ENCODE peak calls at places on chromosome 9, in four cellular contexts. E is CD8-positive, alpha-beta memory T cell; I is tibial artery; M is AG10803. J is an unnamed sample.
A peak's percentile ranks its signal among the peaks of the same experiment; 100 is the strongest.

GRCh38 chr9:36870960-36871359 is 163.1 kb downstream of the PAX5 start:
- DNase-seq in M (no peak), I (no peak), E (no peak), J (no peak)

GRCh38 chr9:116156621-116157314 is 3.2 kb downstream of the PAPPA start:
- DNase-seq in M (peak; percentile 91), I (peak; percentile 73), E (no peak), J (peak; percentile 74)

GRCh38 chr9:128412120-128412790 is 8.4 kb upstream of the CERCAM start:
- DNase-seq in M (no peak), E (peak; percentile 33), I (peak; percentile 43), J (no peak)

GRCh38 chr9:129391215-129391614 is 213.2 kb upstream of the IER5L start:
- DNase-seq in I (peak; percentile 12), E (no peak), M (no peak), J (no peak)

GRCh38 chr9:111819360-111819759 is 24.6 kb upstream of the SHOC1 start:
- DNase-seq in E (no peak), I (no peak), M (no peak), J (no peak)

GRCh38 chr9:125409637-125410521 is 148.3 kb downstream of the GAPVD1 start:
- DNase-seq in I (peak; percentile 30), M (peak; percentile 17), E (peak; percentile 41), J (no peak)

GRCh38 chr9:16329699-16330113 is 540.8 kb downstream of the BNC2 start:
- DNase-seq in E (no peak), M (peak; percentile 31), I (no peak), J (peak; percentile 73)

GRCh38 chr9:93644397-93645088 is 68.2 kb downstream of the PHF2 start:
- DNase-seq in M (no peak), E (no peak), I (no peak), J (no peak)

GRCh38 chr9:111798786-111799185 is 4.0 kb upstream of the SHOC1 start:
- DNase-seq in M (peak; percentile 54), E (no peak), I (no peak), J (no peak)

GRCh38 chr9:20473566-20474116 is 148.7 kb downstream of the MLLT3 start:
- DNase-seq in I (no peak), M (peak; percentile 38), E (no peak), J (no peak)

GRCh38 chr9:129613520-129614175 is 7.3 kb downstream of the C9orf50 start:
- DNase-seq in M (no peak), I (no peak), E (no peak), J (no peak)

GRCh38 chr9:77403244-77403643 is 225.9 kb downstream of the VPS13A start:
- DNase-seq in M (no peak), E (no peak), I (no peak), J (no peak)

GRCh38 chr9:81455826-81456225 is 233.5 kb downstream of the TLE1 start:
- DNase-seq in E (no peak), I (no peak), M (no peak), J (no peak)

GRCh38 chr9:137310190-137311052 is 8.3 kb upstream of the NRARP start:
- DNase-seq in E (no peak), M (no peak), I (no peak), J (peak; percentile 26)

GRCh38 chr9:85610074-85610855 is 131.5 kb downstream of the AGTPBP1 start:
- DNase-seq in I (no peak), M (peak; percentile 81), E (peak; percentile 52), J (no peak)

GRCh38 chr9:127021664-127022337 is 100.6 kb downstream of the ANGPTL2 start:
- DNase-seq in M (peak; percentile 99), E (no peak), I (peak; percentile 94), J (peak; percentile 92)

GRCh38 chr9:137095664-137096517 is 9.1 kb downstream of the MAN1B1 start:
- DNase-seq in E (peak; percentile 90), M (no peak), I (no peak), J (no peak)

GRCh38 chr9:129318121-129319075 is 140.3 kb upstream of the IER5L start:
- DNase-seq in E (no peak), I (peak; percentile 51), M (no peak), J (peak; percentile 64)

GRCh38 chr9:95181226-95181818 is 136.2 kb downstream of the FANCC start:
- DNase-seq in M (peak; percentile 22), E (no peak), I (no peak), J (no peak)

GRCh38 chr9:98886691-98887229 is 56.9 kb upstream of the COL15A1 start:
- DNase-seq in I (no peak), M (no peak), E (no peak), J (no peak)

GRCh38 chr9:114300153-114300845 is 22.6 kb upstream of the ORM1 start:
- DNase-seq in E (no peak), I (no peak), M (no peak), J (peak; percentile 23)

GRCh38 chr9:22514866-22515265 is 68.2 kb downstream of the DMRTA1 start:
- DNase-seq in I (no peak), E (no peak), M (no peak), J (no peak)

GRCh38 chr9:77170991-77171699 is 6.2 kb upstream of the VPS13A start:
- DNase-seq in M (no peak), E (no peak), I (no peak), J (no peak)

GRCh38 chr9:78940121-78940855 is 631.5 kb upstream of the TLE4 start:
- DNase-seq in E (no peak), I (no peak), M (peak; percentile 62), J (no peak)

GRCh38 chr9:104869801-104870200 is 58.2 kb downstream of the ABCA1 start:
- DNase-seq in M (no peak), E (no peak), I (no peak), J (no peak)
- H3K4me3 ChIP-seq in M (no peak overlapping the region), E (no peak overlapping the region), I (no peak overlapping the region), J (no peak overlapping the region)

DNA sequence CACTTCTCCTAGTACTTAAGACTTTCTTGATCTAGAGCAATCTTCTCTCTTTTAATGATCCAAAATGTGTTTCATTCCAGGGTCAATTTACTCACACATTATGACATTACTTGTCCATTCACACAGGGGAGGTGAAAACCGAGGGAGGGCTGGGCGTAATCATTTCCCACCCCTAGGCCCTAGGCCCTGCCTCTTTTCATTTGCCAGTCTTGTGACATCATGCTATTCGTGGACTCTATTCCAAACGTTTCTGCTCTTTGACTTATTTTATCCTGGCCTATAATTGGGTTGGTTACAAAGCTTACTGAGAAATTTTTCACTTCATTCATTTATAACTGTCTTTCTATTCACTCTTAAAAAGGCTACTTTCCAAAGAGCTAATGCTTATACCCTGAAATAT is 2.4 kb downstream of the DCAF12 start:
- DNase-seq in M (no peak), I (no peak), E (no peak), J (no peak)
- H3K4me3 ChIP-seq in M (no peak overlapping the region), I (no peak overlapping the region), E (peak overlapping the region; percentile 97), J (no peak overlapping the region)

GRCh38 chr9:124360277-124360676 is 55.0 kb downstream of the PSMB7 start:
- DNase-seq in I (no peak), E (no peak), M (no peak), J (no peak)
- H3K4me3 ChIP-seq in I (no peak overlapping the region), E (no peak overlapping the region), M (no peak overlapping the region), J (no peak overlapping the region)

GRCh38 chr9:135670721-135671590 is 7.8 kb downstream of the LCN9 start:
- DNase-seq in E (no peak), I (no peak), M (no peak), J (peak; percentile 26)
- H3K4me3 ChIP-seq in E (no peak overlapping the region), I (no peak overlapping the region), M (no peak overlapping the region), J (no peak overlapping the region)

GRCh38 chr9:18767141-18767540 is 265.9 kb downstream of the SAXO1 start:
- DNase-seq in M (peak; percentile 58), E (no peak), I (no peak), J (no peak)

GRCh38 chr9:18770509-18770908 is 262.5 kb downstream of the SAXO1 start:
- DNase-seq in I (no peak), M (no peak), E (no peak), J (no peak)

GRCh38 chr9:18771736-18772135 is 261.3 kb downstream of the SAXO1 start:
- DNase-seq in M (no peak), E (no peak), I (no peak), J (no peak)

GRCh38 chr9:18771018-18771417 is 262.0 kb downstream of the SAXO1 start:
- DNase-seq in E (no peak), M (peak; percentile 21), I (no peak), J (no peak)

DNA sequence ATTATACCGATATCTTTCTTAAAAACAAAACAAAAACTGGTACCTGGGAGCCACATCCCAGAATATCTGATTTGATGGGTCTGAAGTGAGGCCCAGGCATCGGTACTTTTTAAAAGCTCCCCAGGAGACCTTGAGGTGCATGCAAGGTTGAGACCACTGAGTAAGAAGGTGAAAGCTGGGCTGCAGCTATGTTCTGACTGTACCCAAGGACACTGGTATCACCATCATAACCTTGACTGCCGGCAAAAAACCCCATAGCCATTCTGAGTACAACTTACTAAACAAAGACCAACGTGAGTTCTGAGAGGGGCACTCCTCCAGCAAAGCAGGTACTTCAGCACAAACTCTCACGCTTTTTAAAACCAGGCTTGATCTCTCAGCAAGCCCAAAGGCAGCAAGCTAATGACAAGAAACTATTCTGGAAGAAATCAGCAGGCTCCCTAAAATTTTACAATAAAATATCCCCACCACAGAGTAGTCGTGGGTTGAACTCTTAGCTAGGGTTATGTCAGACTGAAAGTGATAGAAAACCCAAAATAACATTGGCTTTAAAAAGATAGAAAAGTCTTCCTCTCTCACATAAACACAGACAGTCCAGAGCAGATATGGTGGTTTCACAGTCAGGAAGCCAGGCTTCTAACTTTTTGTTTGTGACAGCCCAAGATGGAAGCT is 263.9 kb downstream of the SAXO1 start:
- DNase-seq in I (no peak), E (no peak), M (no peak), J (no peak)
- H3K4me3 ChIP-seq in I (no peak overlapping the region), E (no peak overlapping the region), M (no peak overlapping the region), J (no peak overlapping the region)

GRCh38 chr9:133705576-133705975 is 32.6 kb downstream of the SARDH start:
- DNase-seq in I (no peak), M (no peak), E (no peak), J (peak; percentile 24)

GRCh38 chr9:133708123-133708769 is 29.9 kb downstream of the SARDH start:
- DNase-seq in E (no peak), M (no peak), I (no peak), J (peak; percentile 26)

GRCh38 chr9:133707761-133708122 is 30.4 kb downstream of the SARDH start:
- DNase-seq in I (no peak), M (no peak), E (no peak), J (peak; percentile 24)

GRCh38 chr9:133706651-133707050 is 31.5 kb downstream of the SARDH start:
- DNase-seq in I (no peak), M (no peak), E (no peak), J (peak; percentile 20)

DNA sequence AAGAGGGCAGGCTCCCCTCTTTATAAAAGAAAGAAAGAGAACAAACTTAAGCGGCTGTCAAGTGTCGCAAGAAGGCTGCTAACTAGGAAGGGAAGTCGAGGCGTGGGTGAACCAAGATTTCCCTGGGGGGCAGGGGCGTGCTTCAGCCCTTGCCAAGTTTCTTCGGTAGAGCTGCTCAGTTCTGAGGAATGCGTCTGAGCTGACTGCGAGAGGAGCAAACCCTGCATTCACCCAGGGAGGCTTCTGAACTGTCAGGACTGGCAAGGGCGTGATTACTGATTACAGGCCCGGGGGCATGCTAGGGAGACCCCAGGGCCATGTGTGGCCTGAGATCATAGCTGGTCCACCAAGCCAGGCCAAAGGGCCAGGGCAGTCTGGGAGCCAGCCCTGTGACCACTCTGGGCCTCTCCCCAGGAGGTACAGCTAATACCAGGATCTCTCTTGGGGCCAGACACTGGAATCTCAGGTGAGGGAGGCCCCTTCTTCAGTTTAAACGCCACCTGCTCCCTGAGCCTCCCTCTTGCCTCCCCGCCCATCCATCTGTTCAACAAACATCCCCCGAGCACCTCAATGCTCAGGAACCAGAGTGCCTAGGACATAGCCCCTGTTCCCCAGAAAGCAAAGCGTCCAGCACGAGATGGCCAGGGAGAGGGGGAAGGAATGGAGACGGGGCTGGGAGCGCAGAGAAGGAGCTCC is 30.9 kb downstream of the SARDH start:
- DNase-seq in M (peak; percentile 33), I (no peak), E (no peak), J (peak; percentile 38)
- H3K4me3 ChIP-seq in M (no peak overlapping the region), I (no peak overlapping the region), E (no peak overlapping the region), J (no peak overlapping the region)

J was measured in ovary.